ENCODE peak calls at places on chromosomes 13 and 19, in four cellular contexts. M is H1, E is HepG2, Y is GM12878. O is an unnamed sample.

GRCh38 chr13:94583926-94584325 is 12.0 kb downstream of the TGDS start:
- DNase-seq in E (no peak), Y (no peak), M (no peak), O (no peak)

GRCh38 chr13:31240921-31241320 is 41.1 kb downstream of the B3GLCT start:
- DNase-seq in Y (no peak), M (no peak), E (no peak), O (no peak)

GRCh38 chr19:17762505-17763229 is 11.4 kb downstream of the FCHO1 start:
- DNase-seq in Y (no peak), M (no peak), E (peak; percentile 59), O (peak; percentile 84)

GRCh38 chr13:36076211-36076610 is 55.0 kb downstream of the DCLK1 start:
- DNase-seq in E (no peak), M (no peak), Y (no peak), O (no peak)

GRCh38 chr19:5154129-5154798 is 185.4 kb downstream of the KDM4B start:
- DNase-seq in Y (no peak), M (no peak), E (peak; percentile 52), O (peak; percentile 79)

GRCh38 chr19:6890938-6891337 is 3.6 kb downstream of the ADGRE1 start:
- DNase-seq in Y (no peak), M (no peak), E (no peak), O (no peak)

GRCh38 chr13:97226788-97227627 is 4.9 kb downstream of the MBNL2 start:
- DNase-seq in M (no peak), E (no peak), Y (no peak), O (peak; percentile 76)

GRCh38 chr13:51849145-51850101 is 4.4 kb upstream of the TMEM272 start:
- DNase-seq in M (peak; percentile 67), Y (no peak), E (peak; percentile 22), O (peak; percentile 56)

GRCh38 chr13:43572601-43573360 is 214.0 kb downstream of the ENOX1 start:
- DNase-seq in Y (no peak), E (no peak), M (no peak), O (no peak)

GRCh38 chr19:33685541-33685940 is 63.8 kb downstream of the CHST8 start:
- DNase-seq in M (no peak), Y (no peak), E (no peak), O (no peak)

GRCh38 chr13:72652681-72653080 is 74.7 kb downstream of the MZT1 start:
- DNase-seq in E (no peak), M (no peak), Y (no peak), O (no peak)

GRCh38 chr13:22915442-22916082 is 265.2 kb upstream of the SGCG start:
- DNase-seq in E (no peak), M (peak; percentile 66), Y (no peak), O (peak; percentile 22)

GRCh38 chr13:28219408-28220099 is 81.2 kb downstream of the PAN3 start:
- DNase-seq in E (no peak), M (no peak), Y (no peak), O (no peak)

GRCh38 chr13:34265016-34265692 is 447.2 kb downstream of the RFC3 start:
- DNase-seq in Y (no peak), M (no peak), E (no peak), O (no peak)

GRCh38 chr13:26707122-26708006 is 53.2 kb downstream of the GPR12 start:
- DNase-seq in Y (no peak), E (peak; percentile 50), M (peak; percentile 41), O (peak; percentile 6)

GRCh38 chr19:48113190-48113917 is 2.7 kb upstream of the PLA2G4C start:
- DNase-seq in Y (no peak), E (no peak), M (no peak), O (no peak)

GRCh38 chr13:99313473-99313872 is 6.3 kb upstream of the GPR183 start:
- DNase-seq in M (no peak), Y (no peak), E (no peak), O (no peak)

GRCh38 chr13:42364613-42365000 is 92.7 kb downstream of the AKAP11 start:
- DNase-seq in E (no peak), M (no peak), Y (no peak), O (no peak)

GRCh38 chr13:91313103-91313502 is 34.4 kb upstream of the MIR17HG start:
- DNase-seq in E (peak; percentile 22), M (no peak), Y (no peak), O (no peak)

GRCh38 chr13:29935309-29935981 is 85.0 kb upstream of the UBL3 start:
- DNase-seq in Y (peak; percentile 74), E (no peak), M (no peak), O (no peak)

GRCh38 chr13:27483421-27483820 is 33.1 kb upstream of the MTIF3 start:
- DNase-seq in E (no peak), Y (no peak), M (no peak), O (no peak)

GRCh38 chr19:35973487-35973886 is 21.5 kb upstream of the SDHAF1 start:
- DNase-seq in E (no peak), M (no peak), Y (no peak), O (no peak)

GRCh38 chr13:93227280-93227905 is 786 bp downstream of the GPC6 start:
- DNase-seq in Y (no peak), M (no peak), E (peak; percentile 28), O (no peak)

DNA sequence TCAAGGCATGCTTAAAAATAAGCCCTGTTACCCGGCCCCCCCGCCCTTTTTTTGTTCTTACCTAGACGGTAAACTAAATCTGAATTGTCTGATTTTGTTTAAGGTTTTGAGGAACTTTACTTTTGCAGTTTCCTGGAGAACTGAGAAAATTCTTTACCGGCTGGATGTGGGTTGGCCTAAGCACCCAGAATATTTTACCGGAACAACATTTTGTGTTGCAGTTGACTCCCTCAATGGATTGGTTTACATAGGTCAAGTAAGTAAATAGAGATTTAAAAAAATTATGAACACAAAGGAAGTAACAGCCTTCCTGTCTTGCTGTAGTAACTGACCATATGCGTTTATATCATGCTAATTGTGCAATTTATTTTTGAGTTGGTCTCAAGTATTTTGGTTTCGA is 777 bp downstream of the NHLRC3 start:
- DNase-seq in E (peak; percentile 12), Y (no peak), M (no peak), O (no peak)
- TF ChIP-seq ATF3 in E (no peak), Y (no peak), M (no peak), O (no peak)

DNA sequence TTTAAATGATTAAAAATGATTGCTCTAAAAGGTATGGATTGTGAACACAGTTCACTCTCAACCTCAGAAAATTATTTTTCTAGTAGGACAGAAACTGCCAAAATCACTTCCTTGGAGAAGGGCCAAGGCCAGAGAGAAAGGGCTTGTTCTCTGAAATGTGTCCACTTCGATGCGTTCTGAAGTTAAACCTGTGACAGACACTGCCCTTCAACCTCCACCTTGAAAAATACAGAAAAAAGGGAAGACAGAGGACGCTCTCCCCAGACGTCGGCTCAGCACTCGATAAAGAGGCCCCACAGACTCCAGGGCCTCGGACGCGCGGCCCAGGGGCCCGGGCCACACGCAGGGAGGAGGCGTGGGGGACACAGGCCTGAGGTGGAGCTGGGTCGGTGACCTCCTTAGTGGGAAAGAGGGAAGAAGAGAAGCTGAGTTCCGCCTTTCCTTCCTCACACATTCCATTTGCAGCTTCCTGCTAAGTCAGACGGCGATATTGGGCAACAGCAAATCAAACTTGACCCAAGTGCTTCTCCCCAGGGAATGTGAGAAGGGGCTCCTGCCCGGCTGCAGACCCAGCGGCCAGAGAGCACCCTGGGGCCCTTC is 63.6 kb downstream of the RASA3 start:
- DNase-seq in E (no peak), Y (no peak), M (no peak), O (no peak)
- TF ChIP-seq TAF1 in E (no peak), Y (no peak), M (no peak), O (no peak)

GRCh38 chr19:10963865-10964264 is 3.0 kb downstream of the SMARCA4 start:
- DNase-seq in M (no peak), E (no peak), Y (no peak), O (no peak)

GRCh38 chr19:10961073-10961762 is 388 bp downstream of the SMARCA4 start:
- DNase-seq in E (no peak), M (no peak), Y (no peak), O (peak; percentile 52)

GRCh38 chr19:10962863-10963262 is 2.0 kb downstream of the SMARCA4 start:
- DNase-seq in Y (no peak), E (no peak), M (no peak), O (no peak)

GRCh38 chr19:10960314-10961072 is at the start of gene SMARCA4:
- DNase-seq in E (peak; percentile 88), Y (peak; percentile 83), M (peak; percentile 88), O (peak; percentile 99)

DNA sequence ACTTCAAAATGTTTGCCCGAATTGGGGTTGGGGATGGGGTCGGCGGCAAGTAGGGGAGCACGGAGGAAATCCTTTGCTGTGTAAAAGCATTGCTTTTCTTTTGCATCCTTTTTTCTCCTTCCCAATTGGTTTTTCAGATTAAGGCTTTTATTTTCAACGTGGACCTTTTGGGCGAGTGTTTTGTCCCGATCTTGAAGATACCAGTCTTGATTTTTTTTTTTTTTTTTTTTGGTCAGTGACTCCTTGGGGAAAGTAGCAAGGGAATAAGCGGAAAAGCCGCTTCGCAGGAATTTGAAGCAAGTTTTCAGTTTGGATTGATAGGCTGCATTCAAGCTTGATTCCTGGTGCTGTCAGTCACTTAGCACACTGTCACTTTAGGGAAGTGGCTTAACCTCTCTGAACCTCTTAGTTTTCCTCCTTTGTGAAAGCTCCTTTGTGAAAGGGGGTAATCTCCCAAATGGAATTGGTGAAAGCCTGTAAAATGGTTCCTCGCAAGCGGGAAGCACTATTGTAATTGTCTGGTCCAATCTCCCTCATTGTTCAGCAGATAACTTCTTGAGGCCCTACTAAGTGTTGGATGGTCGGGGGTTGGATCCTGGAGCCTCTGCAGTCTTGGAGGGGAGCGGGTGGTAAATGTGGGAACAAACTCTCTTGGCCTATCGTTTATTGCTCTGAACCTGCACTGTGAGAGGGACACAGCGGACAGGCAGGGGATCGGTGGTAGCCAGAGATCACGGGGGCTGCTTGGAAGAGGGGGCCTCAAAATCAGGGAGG is 1.1 kb downstream of the SMARCA4 start:
- DNase-seq in M (no peak), Y (no peak), E (no peak), O (no peak)
- TF ChIP-seq ATF3 in M (no peak), Y (no peak), E (no peak), O (no peak)

GRCh38 chr19:16524991-16525734 is 17.1 kb downstream of the CHERP start:
- DNase-seq in Y (no peak), M (no peak), E (no peak), O (no peak)

GRCh38 chr19:16520986-16521624 is 21.1 kb downstream of the CHERP start:
- DNase-seq in M (no peak), E (no peak), Y (no peak), O (no peak)

GRCh38 chr19:16521715-16522289 is 20.4 kb downstream of the CHERP start:
- DNase-seq in Y (no peak), M (no peak), E (no peak), O (peak; percentile 13)

GRCh38 chr19:16520074-16520973 is 21.9 kb downstream of the CHERP start:
- DNase-seq in M (no peak), E (no peak), Y (no peak), O (peak; percentile 13)

DNA sequence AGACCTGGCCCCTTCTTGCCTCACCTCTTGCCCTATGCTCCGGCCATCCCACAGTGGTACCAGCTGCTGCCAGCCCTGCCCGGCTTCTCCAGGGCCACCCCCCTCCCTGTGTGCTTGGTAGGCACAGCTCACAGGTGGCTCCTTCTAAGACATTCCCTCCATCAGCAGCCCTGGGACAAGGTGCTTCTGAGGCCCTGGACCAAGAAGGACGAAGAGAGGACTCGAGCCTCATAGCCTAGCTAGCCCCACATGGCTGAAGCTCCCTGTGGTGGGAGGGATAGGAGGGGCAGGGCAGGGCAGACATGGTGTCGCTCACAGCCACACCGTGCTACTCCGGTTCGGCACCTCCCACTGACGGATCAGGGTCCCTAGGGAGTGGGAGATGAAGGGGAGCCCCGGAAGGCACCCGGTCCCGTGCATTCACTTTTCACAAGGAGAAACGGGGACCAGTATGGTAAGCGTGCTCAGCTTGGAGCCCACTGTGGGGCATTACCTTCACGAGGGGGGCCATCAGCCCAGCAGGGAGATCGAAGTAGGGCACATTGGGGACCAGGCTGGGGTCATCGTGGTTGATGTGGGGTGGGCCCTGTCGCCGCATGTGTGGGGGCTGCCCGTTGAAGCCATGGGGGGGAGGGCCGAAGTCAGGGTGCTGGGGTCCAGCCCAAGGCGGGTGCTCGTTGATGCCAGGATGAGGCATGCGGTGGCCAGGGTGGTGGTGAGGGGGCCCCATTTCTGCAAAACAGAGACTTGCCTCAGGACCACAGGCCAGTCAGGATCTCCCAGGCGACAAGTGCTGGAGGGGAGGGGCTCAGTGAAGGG is 19.5 kb downstream of the CHERP start:
- DNase-seq in Y (no peak), E (no peak), M (no peak), O (peak; percentile 17)
- TF ChIP-seq TAF1 in Y (no peak), E (no peak), M (no peak), O (no peak)